ENCODE peak calls at places on chromosomes 16 and 17, in five cellular contexts. H, C, N, T and F are unnamed samples.

GRCh38 chr17:385195-385835 is 32.7 kb upstream of the RPH3AL start:
- DNase-seq in H (no peak), N (peak; percentile 48), C (no peak), T (peak; percentile 74), F (no peak)

GRCh38 chr17:37089998-37090397 is 141.2 kb downstream of the AATF start:
- DNase-seq in T (no peak), N (no peak), C (no peak), H (peak; percentile 14), F (no peak)

GRCh38 chr17:13735861-13736260 is 134.1 kb upstream of the HS3ST3A1 start:
- DNase-seq in N (no peak), C (no peak), T (no peak), H (no peak), F (no peak)

GRCh38 chr17:78934681-78935418 is 9.7 kb upstream of the TIMP2 start:
- DNase-seq in C (no peak), T (no peak), H (no peak), N (no peak), F (no peak)

GRCh38 chr16:57493767-57494166 is 7.5 kb upstream of the DOK4 start:
- DNase-seq in T (no peak), H (no peak), N (no peak), C (no peak), F (no peak)

GRCh38 chr16:49884033-49884707 is 28.3 kb upstream of the ZNF423 start:
- DNase-seq in T (peak; percentile 69), H (no peak), N (no peak), C (no peak), F (no peak)

GRCh38 chr16:3608069-3608468 is 3.3 kb downstream of the SLX4 start:
- DNase-seq in T (no peak), N (no peak), H (no peak), C (no peak), F (no peak)

GRCh38 chr16:88910284-88911147 is 44.1 kb upstream of the PABPN1L start:
- DNase-seq in C (no peak), N (no peak), H (no peak), T (no peak), F (no peak)

GRCh38 chr16:11224096-11224893 is 31.7 kb downstream of the SOCS1 start:
- DNase-seq in H (peak; percentile 57), C (no peak), T (no peak), N (peak; percentile 71), F (no peak)

GRCh38 chr17:46771601-46772012 is 46.9 kb downstream of the WNT3 start:
- DNase-seq in H (no peak), T (peak; percentile 76), N (peak; percentile 26), C (no peak), F (no peak)

GRCh38 chr17:75517277-75517865 is 1.0 kb downstream of the TSEN54 start:
- DNase-seq in H (no peak), C (no peak), T (no peak), N (peak; percentile 42), F (no peak)
- TF ChIP-seq CTCF in H (no peak), C (no peak), T (no peak), N (no peak), F (no peak)

GRCh38 chr17:50118828-50119218 is 11.1 kb downstream of the SAMD14 start:
- DNase-seq in N (no peak), T (no peak), C (no peak), H (no peak), F (no peak)
- H3K4me3 ChIP-seq in N (no peak overlapping the region), T (no peak overlapping the region), C (no peak overlapping the region), H (no peak overlapping the region), F (no peak overlapping the region)

GRCh38 chr16:30046588-30046987 is 15.5 kb upstream of the TLCD3B start:
- DNase-seq in C (no peak), T (no peak), H (no peak), N (no peak), F (no peak)

GRCh38 chr16:30046178-30046577 is 15.1 kb upstream of the TLCD3B start:
- DNase-seq in T (no peak), C (no peak), N (no peak), H (no peak), F (no peak)

GRCh38 chr16:30040221-30040620 is 9.2 kb upstream of the TLCD3B start:
- DNase-seq in T (no peak), N (no peak), H (no peak), C (no peak), F (no peak)

GRCh38 chr16:30041841-30042240 is 10.8 kb upstream of the TLCD3B start:
- DNase-seq in C (no peak), T (no peak), N (no peak), H (no peak), F (no peak)
- TF ChIP-seq CTCF in C (peak; percentile 49), T (peak; percentile 54), N (no peak), H (peak; percentile 51), F (peak; percentile 41)

DNA sequence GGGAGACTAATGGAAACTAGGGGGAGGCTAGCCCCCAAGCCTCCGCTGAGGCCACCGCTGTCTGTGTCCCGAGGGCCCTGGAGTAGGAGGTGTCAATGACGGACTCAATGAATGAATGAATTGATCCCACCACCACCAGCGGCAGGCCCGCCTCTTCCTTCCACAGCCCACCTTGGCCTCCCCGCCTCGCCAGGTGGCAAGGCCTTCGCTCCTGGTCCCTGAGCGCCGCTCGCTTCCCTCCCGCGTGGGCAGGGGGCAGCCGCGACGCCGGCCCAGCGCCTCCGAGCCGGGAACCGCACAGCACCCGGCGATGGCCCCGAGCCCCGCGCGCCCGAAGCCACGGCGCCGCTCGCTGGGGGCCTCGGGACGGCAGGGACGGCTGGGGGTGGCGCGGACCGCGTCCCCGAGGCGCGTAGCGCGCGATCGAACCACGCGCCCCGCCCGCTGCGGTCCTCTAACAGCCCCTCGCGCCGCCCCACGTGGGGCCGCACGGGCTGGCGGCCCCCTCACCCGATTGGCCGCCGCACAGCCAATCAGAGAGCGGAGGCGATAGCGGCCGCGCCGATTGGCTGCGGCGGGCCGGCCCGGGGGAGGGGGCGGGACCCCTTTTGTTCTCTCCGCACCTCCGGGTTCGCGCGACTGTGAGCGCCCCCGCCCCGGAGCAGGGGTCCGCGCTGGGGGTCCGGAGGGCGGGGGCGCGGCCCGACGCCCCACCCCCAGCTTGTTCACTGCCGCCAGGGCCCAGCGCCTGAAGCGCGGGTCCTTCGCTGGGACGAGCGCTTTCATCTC is 31.4 kb downstream of the ACTG1 start:
- DNase-seq in C (no peak), T (peak; percentile 79), N (peak; percentile 78), H (no peak), F (no peak)
- H3K4me3 ChIP-seq in C (peak overlapping the region; percentile 52), T (peak overlapping the region; percentile 21), N (peak overlapping the region; percentile 55), H (peak overlapping the region; percentile 73), F (no peak overlapping the region)

GRCh38 chr17:41678907-41679739 is 9.6 kb upstream of the EIF1 start:
- DNase-seq in C (no peak), T (no peak), H (no peak), N (no peak), F (no peak)
- TF ChIP-seq CTCF in C (no peak), T (no peak), H (no peak), N (no peak), F (peak; percentile 4)

GRCh38 chr16:51328708-51329107 is 177.6 kb upstream of the SALL1 start:
- DNase-seq in N (no peak), T (no peak), H (no peak), C (no peak), F (no peak)

GRCh38 chr16:51326131-51326856 is 175.2 kb upstream of the SALL1 start:
- DNase-seq in T (peak; percentile 30), N (no peak), H (no peak), C (peak; percentile 58), F (peak; percentile 37)

GRCh38 chr16:51321251-51321650 is 170.2 kb upstream of the SALL1 start:
- DNase-seq in N (no peak), C (no peak), T (no peak), H (no peak), F (no peak)

GRCh38 chr16:51327001-51327400 is 175.9 kb upstream of the SALL1 start:
- DNase-seq in C (peak; percentile 8), T (no peak), H (no peak), N (no peak), F (peak; percentile 27)
- H3K4me3 ChIP-seq in C (no peak overlapping the region), T (no peak overlapping the region), H (no peak overlapping the region), N (no peak overlapping the region), F (no peak overlapping the region)

DNA sequence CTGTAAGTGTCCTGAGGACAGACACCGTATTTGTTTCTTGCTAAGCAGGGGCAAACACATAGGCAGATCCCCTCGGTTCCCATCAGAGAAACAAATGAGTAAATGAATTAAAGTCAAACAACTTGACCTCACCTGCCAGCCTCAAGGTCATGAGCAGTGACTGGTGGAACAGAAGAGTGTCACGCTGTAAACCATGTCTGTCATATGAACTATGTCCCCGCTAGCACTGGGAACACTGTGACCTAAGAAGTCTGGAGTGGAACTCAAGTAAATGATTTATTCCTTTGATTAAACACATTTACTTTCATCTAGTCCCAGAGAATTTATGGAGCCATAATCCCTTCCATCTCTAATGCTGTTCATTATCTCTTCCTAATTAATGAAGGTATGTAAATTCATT is 38.9 kb downstream of the CPPED1 start:
- DNase-seq in N (no peak), H (no peak), T (no peak), C (no peak), F (no peak)
- TF ChIP-seq CTCF in N (no peak), H (no peak), T (no peak), C (no peak), F (no peak)

DNA sequence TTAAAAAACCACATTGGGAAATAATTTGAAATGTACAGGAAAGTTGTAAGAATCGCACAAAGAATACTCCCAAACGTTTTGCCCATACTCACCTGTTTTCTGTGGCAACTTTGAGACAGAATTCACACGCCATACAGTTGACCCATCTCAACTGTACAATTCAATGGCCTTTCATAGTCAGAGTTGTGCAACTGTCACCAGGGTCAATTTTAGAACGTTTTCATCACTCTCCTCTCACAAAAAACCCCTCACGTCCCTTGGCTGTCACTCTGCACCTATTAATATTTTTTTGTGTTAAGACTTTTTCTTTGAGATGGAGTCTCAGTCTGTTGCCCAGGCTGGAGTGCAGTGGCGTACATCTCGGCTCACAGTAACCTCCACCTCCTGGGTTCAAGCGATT is 49.9 kb downstream of the IRF8 start:
- DNase-seq in H (no peak), N (no peak), C (no peak), T (no peak), F (no peak)
- H3K4me3 ChIP-seq in H (no peak overlapping the region), N (no peak overlapping the region), C (no peak overlapping the region), T (no peak overlapping the region), F (no peak overlapping the region)

GRCh38 chr16:85248269-85248668 is 136.0 kb upstream of the CIBAR2 start:
- DNase-seq in H (no peak), C (no peak), N (no peak), T (no peak), F (no peak)

GRCh38 chr16:85243312-85243711 is 131.0 kb upstream of the CIBAR2 start:
- DNase-seq in C (no peak), T (no peak), N (no peak), H (no peak), F (no peak)

GRCh38 chr16:85246473-85246872 is 134.2 kb upstream of the CIBAR2 start:
- DNase-seq in N (no peak), C (no peak), T (no peak), H (no peak), F (no peak)

GRCh38 chr16:85246973-85247372 is 134.7 kb upstream of the CIBAR2 start:
- DNase-seq in T (no peak), N (no peak), H (no peak), C (no peak), F (no peak)

GRCh38 chr16:85245307-85246172 is 133.3 kb upstream of the CIBAR2 start:
- DNase-seq in C (peak; percentile 50), N (peak; percentile 44), H (no peak), T (peak; percentile 85), F (peak; percentile 52)
- TF ChIP-seq CTCF in C (peak; percentile 96), N (no peak), H (peak; percentile 95), T (peak; percentile 90), F (peak; percentile 89)